ENCODE peak calls at places on chromosomes 12 and 14, in four cellular contexts. C is NT2/D1, Z is GM23248, M is endodermal cell. J is an unnamed sample.

GRCh38 chr14:104110491-104111209 is 25.1 kb downstream of the ASPG start:
- DNase-seq in C (no peak), Z (no peak), M (peak), J (no peak)

GRCh38 chr14:36660736-36661505 is 739 bp upstream of the PAX9 start:
- DNase-seq in C (no peak), Z (no peak), M (no peak), J (no peak)

GRCh38 chr14:89618309-89618708 is 201.3 kb upstream of the FOXN3 start:
- DNase-seq in C (no peak), Z (peak), M (no peak), J (no peak)

GRCh38 chr12:17550011-17550410 is 540.0 kb downstream of the RERGL start:
- DNase-seq in C (no peak), Z (no peak), M (no peak), J (no peak)

GRCh38 chr12:131943389-131943788 is 6.4 kb upstream of the EP400 start:
- DNase-seq in C (no peak), Z (no peak), M (peak), J (no peak)

GRCh38 chr14:64983439-64984310 is 3.0 kb upstream of the FNTB start:
- DNase-seq in C (no peak), Z (peak), M (no peak), J (no peak)

GRCh38 chr14:76293923-76294322 is 82.0 kb upstream of the ESRRB start:
- DNase-seq in C (no peak), Z (no peak), M (peak), J (no peak)

GRCh38 chr12:115149685-115150378 is 465.9 kb upstream of the TBX3 start:
- DNase-seq in C (no peak), Z (peak), M (no peak), J (peak)

GRCh38 chr14:94052662-94053061 is 26.5 kb downstream of the OTUB2 start:
- DNase-seq in C (no peak), Z (no peak), M (no peak), J (no peak)

GRCh38 chr12:85804663-85805062 is 31.5 kb downstream of the RASSF9 start:
- DNase-seq in C (no peak), Z (peak), M (no peak), J (peak)

GRCh38 chr12:45415393-45415817 is 199.5 kb downstream of the ANO6 start:
- DNase-seq in C (no peak), Z (peak), M (no peak), J (peak)

GRCh38 chr14:58078471-58078870 is 73.5 kb downstream of the ARMH4 start:
- DNase-seq in C (no peak), Z (peak), M (no peak), J (peak)

GRCh38 chr14:105854600-105855245 is 328.3 kb downstream of the TMEM121 start:
- DNase-seq in C (no peak), Z (no peak), M (peak), J (no peak)

GRCh38 chr14:91311284-91311662 is 66.8 kb upstream of the GPR68 start:
- DNase-seq in C (no peak), Z (no peak), M (no peak), J (no peak)

GRCh38 chr14:38079268-38079667 is 128.4 kb upstream of the SSTR1 start:
- DNase-seq in C (no peak), Z (peak), M (no peak), J (no peak)

GRCh38 chr12:114406326-114407033 is 536 bp upstream of the TBX5 start:
- DNase-seq in C (no peak), Z (peak), M (peak), J (no peak)

GRCh38 chr14:32808574-32809098 is 130.0 kb upstream of the NPAS3 start:
- DNase-seq in C (no peak), Z (peak), M (no peak), J (peak)

GRCh38 chr12:50050410-50051280 is 6.8 kb upstream of the ASIC1 start:
- DNase-seq in C (no peak), Z (peak), M (peak), J (peak)

GRCh38 chr12:49233842-49234526 is 30.9 kb upstream of the TUBA1C start:
- DNase-seq in C (no peak), Z (no peak), M (peak), J (peak)

GRCh38 chr14:96208739-96209138 is 4.1 kb downstream of the BDKRB2 start:
- DNase-seq in C (no peak), Z (no peak), M (no peak), J (no peak)

GRCh38 chr12:50251619-50252300 is 31.6 kb downstream of the LIMA1 start:
- DNase-seq in C (no peak), Z (no peak), M (no peak), J (peak)

GRCh38 chr14:72743626-72744025 is 150.3 kb downstream of the DPF3 start:
- DNase-seq in C (no peak), Z (peak), M (no peak), J (no peak)

GRCh38 chr14:69005432-69006148 is 26.5 kb upstream of the ACTN1 start:
- DNase-seq in C (peak), Z (peak), M (peak), J (peak)

GRCh38 chr14:63891148-63891964 is 38.6 kb downstream of the SYNE2 start:
- DNase-seq in C (peak), Z (no peak), M (no peak), J (no peak)

GRCh38 chr14:97056086-97056485 is 258.9 kb downstream of the VRK1 start:
- DNase-seq in C (no peak), Z (no peak), M (no peak), J (no peak)

GRCh38 chr12:41264281-41264680 is 76.2 kb downstream of the PDZRN4 start:
- DNase-seq in C (no peak), Z (peak), M (no peak), J (no peak)

GRCh38 chr14:47917344-47917954 is 242.0 kb upstream of the MDGA2 start:
- DNase-seq in C (peak), Z (peak), M (peak), J (peak)

GRCh38 chr14:22546722-22547071 is 42.3 kb downstream of the DAD1 start:
- DNase-seq in C (no peak), Z (no peak), M (no peak), J (no peak)
- H3K9ac ChIP-seq in C (no peak), Z (no peak), M (no peak), J (no peak)

DNA sequence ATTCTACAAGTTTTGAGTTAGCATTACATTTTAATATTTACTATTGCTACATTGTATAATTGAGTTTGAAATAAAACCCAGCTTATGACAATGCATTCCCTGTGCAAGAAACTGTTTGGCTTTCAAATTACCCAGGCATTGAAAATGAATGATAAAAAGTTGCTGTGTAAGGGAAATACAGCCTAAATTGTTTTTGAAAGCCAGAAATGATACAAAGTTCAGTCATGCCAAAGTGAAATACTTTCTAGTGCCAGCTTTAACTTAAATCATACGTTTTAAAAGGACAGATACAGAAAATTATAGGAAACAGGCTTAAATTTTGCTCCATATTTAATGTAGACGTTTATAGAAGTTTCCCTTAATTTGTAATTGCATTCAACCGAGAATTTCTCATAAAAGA is 2.8 kb downstream of the MGAT2 start:
- DNase-seq in C (no peak), Z (no peak), M (no peak), J (no peak)
- H3K9ac ChIP-seq in C (no peak), Z (peak), M (no peak), J (peak)

DNA sequence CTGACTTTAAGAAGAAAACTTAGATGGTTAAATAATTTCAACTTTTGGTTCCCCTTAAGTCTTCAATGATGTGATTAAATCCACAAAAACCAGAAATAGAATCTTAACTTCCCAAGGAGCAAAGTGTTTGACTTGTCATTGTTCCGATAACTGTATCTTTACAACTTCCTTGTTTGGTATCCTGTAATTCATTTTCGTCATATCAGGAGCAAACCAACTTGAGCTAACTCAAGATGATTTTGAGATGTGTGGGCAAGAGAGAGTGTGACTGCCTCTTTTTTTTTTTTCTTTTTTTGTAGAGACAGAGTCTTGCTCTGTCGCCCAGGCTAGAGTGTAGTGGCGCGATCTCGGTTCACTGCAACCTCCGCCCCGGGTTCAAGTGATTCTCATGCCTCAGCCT is 25.3 kb downstream of the DRAM1 start:
- DNase-seq in C (no peak), Z (no peak), M (no peak), J (no peak)
- H3K9ac ChIP-seq in C (no peak), Z (no peak), M (no peak), J (no peak)

DNA sequence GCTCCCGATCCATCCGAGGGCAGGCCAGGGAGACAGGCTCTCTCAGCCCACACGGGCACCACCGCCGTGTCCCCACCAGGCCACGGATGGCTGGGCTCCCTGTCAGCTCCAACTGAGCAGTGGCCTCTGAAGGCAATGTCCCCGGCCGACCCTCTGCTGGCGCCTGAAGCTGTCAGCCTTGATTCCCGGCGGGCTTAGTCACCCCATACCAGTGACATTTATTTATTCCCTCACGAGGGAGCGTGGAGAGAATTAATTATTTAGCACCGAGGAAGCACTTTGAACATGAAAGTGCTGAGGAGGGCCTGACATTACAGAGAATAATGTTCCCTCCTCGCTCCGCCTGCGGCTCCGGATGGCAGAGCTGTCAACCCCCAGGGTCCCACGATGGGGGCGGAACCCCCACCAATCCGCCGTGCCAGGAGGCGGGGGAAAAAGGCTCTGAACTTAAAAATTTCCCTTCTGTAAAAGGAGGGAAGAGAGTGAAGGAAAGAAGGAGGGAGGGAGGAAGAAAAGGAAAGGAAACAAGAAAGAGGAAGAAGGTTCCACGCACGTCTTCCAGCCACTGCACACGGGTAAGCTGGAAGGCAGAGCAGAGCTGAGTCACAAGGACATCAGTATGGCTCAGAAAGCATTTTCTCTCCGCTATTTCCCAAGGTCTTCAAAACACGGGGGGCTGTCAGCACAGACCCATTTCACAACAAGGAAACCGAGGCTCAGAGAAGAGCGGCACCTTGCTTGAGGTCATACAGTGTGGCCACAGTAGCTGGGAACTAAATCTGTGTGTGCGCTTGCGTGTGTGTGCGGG is 108.7 kb upstream of the NCOR2 start:
- DNase-seq in C (no peak), Z (peak), M (no peak), J (peak)
- H3K9ac ChIP-seq in C (no peak), Z (peak), M (no peak), J (peak)

DNA sequence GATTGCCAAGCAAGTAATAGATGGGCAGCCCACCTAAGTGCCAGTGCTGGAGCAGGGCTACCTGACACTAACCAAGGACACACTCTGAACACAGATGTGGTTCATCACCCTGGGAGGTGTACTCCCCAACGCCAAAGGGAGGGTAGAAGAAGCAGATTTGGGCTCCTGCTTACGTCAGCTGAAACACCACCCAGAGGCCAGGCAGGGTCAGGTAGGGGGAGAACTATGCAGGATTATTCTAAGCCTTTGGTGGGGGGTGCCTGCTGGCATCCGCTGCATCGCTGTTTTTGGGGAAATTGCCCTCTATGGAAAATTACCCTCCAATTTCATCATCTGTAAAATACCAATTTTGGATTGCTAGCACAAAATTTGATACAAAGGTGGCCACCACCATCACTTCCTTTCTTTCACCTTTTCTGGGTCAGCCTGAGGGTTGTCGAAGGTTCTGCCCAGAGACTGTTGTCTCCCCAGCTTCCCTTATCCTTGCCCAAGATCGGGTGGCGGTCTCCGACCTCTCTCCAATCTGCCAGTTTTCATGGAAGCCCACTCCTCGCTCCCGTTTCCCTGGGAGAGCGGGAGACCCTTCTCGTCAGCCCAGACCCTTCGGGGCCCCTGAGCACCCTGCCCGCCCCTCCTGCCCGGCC is 535 bp downstream of the BIN2 start:
- DNase-seq in C (no peak), Z (no peak), M (no peak), J (no peak)
- H3K9ac ChIP-seq in C (no peak), Z (no peak), M (no peak), J (no peak)

GRCh38 chr12:53214221-53214620 is 7.2 kb upstream of the ITGB7 start:
- DNase-seq in C (no peak), Z (no peak), M (peak), J (no peak)
- H3K9ac ChIP-seq in C (no peak), Z (no peak), M (no peak), J (no peak)

GRCh38 chr12:56468216-56469006 is at the start of gene SPRYD4:
- DNase-seq in C (peak), Z (peak), M (peak), J (peak)

GRCh38 chr12:56461235-56462159 is 6.9 kb upstream of the SPRYD4 start:
- DNase-seq in C (no peak), Z (peak), M (no peak), J (peak)

GRCh38 chr12:56457817-56458216 is 3.4 kb upstream of the MIP start:
- DNase-seq in C (no peak), Z (no peak), M (no peak), J (no peak)

DNA sequence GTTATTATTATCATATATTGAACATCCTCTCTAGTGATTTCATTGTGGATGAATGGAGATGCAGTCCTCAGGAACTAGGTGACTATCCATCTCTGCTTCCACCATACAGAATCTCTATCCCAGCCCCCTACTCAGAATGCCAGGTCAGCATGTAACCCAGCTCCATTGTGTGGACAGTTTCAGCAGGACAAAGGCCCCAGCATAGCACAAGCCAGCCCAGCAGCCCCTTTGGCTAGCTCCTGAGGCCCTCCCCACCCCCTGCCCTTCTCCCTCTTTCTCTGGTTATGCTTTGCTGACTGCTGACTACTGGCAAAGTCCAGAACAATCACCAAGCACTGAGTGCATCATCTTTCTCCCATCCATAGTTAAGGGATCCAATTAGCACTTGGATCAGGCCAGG is 5.8 kb upstream of the SPRYD4 start:
- DNase-seq in C (peak), Z (no peak), M (no peak), J (no peak)
- H3K9ac ChIP-seq in C (peak), Z (no peak), M (no peak), J (no peak)

DNA sequence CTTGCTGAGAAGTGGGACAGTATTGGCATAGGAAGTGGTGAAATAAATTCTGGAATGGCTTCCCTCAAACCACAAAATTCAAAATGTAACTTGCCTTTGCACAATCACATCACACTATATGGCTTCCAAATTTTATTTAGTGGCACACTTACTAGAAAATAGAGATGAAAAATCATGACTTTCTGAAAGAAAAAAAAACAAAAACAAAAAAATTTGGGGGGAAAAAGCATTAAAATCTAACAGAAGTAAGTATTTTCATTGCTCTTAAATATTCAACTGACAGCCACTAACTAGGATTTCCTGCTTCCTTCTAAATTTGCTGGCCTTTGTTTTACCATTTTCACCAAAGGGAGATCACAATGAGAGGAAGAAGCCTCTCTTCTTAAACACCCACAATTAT is 23.0 kb downstream of the ATF7 start:
- DNase-seq in C (no peak), Z (no peak), M (no peak), J (no peak)
- H3K9ac ChIP-seq in C (no peak), Z (no peak), M (no peak), J (no peak)

GRCh38 chr14:26719514-26719913 is 121.7 kb upstream of the NOVA1 start:
- DNase-seq in C (no peak), Z (peak), M (no peak), J (peak)

GRCh38 chr14:26722258-26722657 is 124.4 kb upstream of the NOVA1 start:
- DNase-seq in C (no peak), Z (no peak), M (no peak), J (no peak)
- H3K9ac ChIP-seq in C (no peak), Z (no peak), M (no peak), J (no peak)

GRCh38 chr12:127178039-127178438 is 1088.9 kb upstream of the TMEM132C start:
- DNase-seq in C (no peak), Z (no peak), M (no peak), J (no peak)
- H3K9ac ChIP-seq in C (no peak), Z (no peak), M (no peak), J (no peak)